ENCODE peak calls at places on chromosome 15, in ten cellular contexts. J is dorsolateral prefrontal cortex, D is cardiac muscle cell, M is H9, E is fibroblast of villous mesenchyme, V is AG09309, R is adrenal gland, A is vagina, Y is gastrocnemius medialis, L is HCT116. C is an unnamed sample.
A peak's percentile ranks its signal among the peaks of the same experiment; 100 is the strongest.

GRCh38 chr15:101370330-101371024 is 75.4 kb upstream of the SNRPA1 start:
- DNase-seq in J (no peak), D (no peak), M (no peak), E (no peak), V (no peak), R (no peak), A (peak; percentile 70), Y (no peak), L (no peak), C (no peak)

GRCh38 chr15:74402873-74403589 is 30.7 kb downstream of the SEMA7A start:
- DNase-seq in J (no peak), D (no peak), M (no peak), E (no peak), V (no peak), R (no peak), A (no peak), Y (no peak), L (no peak), C (no peak)

GRCh38 chr15:32867313-32867626 is 149.5 kb downstream of the GREM1 start:
- DNase-seq in J (no peak), D (peak; percentile 82), M (no peak), E (peak; percentile 73), V (peak; percentile 72), R (no peak), A (no peak), Y (no peak), L (peak; percentile 68), C (peak; percentile 93)

GRCh38 chr15:36409819-36410218 is 169.6 kb upstream of the CDIN1 start:
- DNase-seq in J (no peak), D (no peak), M (no peak), E (no peak), V (no peak), R (no peak), A (no peak), Y (no peak), L (no peak), C (no peak)

GRCh38 chr15:101240364-101240763 is 11.5 kb downstream of the CHSY1 start:
- DNase-seq in J (no peak), D (peak; percentile 92), M (no peak), E (peak; percentile 74), V (peak; percentile 48), R (no peak), A (no peak), Y (peak; percentile 19), L (no peak), C (peak; percentile 92)

GRCh38 chr15:48966595-48967301 is 3.0 kb upstream of the SHC4 start:
- DNase-seq in J (no peak), D (peak; percentile 46), M (no peak), E (peak; percentile 55), V (no peak), R (no peak), A (no peak), Y (no peak), L (no peak), C (peak; percentile 57)

GRCh38 chr15:65318870-65319356 is 14.4 kb downstream of the RNU5B-1 start:
- DNase-seq in J (peak; percentile 88), D (peak; percentile 86), M (peak; percentile 88), E (peak; percentile 78), V (no peak), R (peak; percentile 82), A (no peak), Y (peak; percentile 34), L (peak; percentile 66), C (peak; percentile 82)

GRCh38 chr15:77031376-77032050 is 36.6 kb downstream of the PSTPIP1 start:
- DNase-seq in J (peak; percentile 32), D (no peak), M (peak; percentile 28), E (no peak), V (no peak), R (peak; percentile 9), A (no peak), Y (no peak), L (no peak), C (no peak)

GRCh38 chr15:80662756-80663553 is 32.2 kb upstream of the ABHD17C start:
- DNase-seq in J (no peak), D (no peak), M (no peak), E (no peak), V (no peak), R (no peak), A (no peak), Y (no peak), L (no peak), C (no peak)

GRCh38 chr15:80659375-80659774 is 35.7 kb upstream of the ABHD17C start:
- DNase-seq in J (no peak), D (no peak), M (no peak), E (no peak), V (no peak), R (no peak), A (no peak), Y (no peak), L (no peak), C (no peak)

GRCh38 chr15:80665151-80665550 is 30.0 kb upstream of the ABHD17C start:
- DNase-seq in J (no peak), D (no peak), M (no peak), E (no peak), V (no peak), R (no peak), A (peak; percentile 22), Y (no peak), L (no peak), C (no peak)

GRCh38 chr15:80662129-80662528 is 33.0 kb upstream of the ABHD17C start:
- DNase-seq in J (no peak), D (no peak), M (no peak), E (no peak), V (no peak), R (no peak), A (no peak), Y (no peak), L (no peak), C (no peak)

GRCh38 chr15:80660114-80660513 is 35.0 kb upstream of the ABHD17C start:
- DNase-seq in J (no peak), D (peak; percentile 65), M (peak; percentile 51), E (peak; percentile 39), V (no peak), R (no peak), A (no peak), Y (no peak), L (no peak), C (peak; percentile 49)
- TF ChIP-seq CTCF in J (peak; percentile 29), D (peak; percentile 67), M (peak; percentile 68), E (peak; percentile 59), V (peak; percentile 74), R (peak; percentile 39), A (no peak), Y (no peak), L (peak; percentile 32), C (peak; percentile 44)

GRCh38 chr15:91954211-91954804 is 100.8 kb downstream of the SLCO3A1 start:
- DNase-seq in J (no peak), D (no peak), M (no peak), E (no peak), V (no peak), R (no peak), A (no peak), Y (no peak), L (no peak), C (no peak)
- TF ChIP-seq CTCF in J (no peak), D (no peak), M (no peak), E (no peak), V (no peak), R (no peak), A (no peak), Y (no peak), L (no peak), C (no peak)

DNA sequence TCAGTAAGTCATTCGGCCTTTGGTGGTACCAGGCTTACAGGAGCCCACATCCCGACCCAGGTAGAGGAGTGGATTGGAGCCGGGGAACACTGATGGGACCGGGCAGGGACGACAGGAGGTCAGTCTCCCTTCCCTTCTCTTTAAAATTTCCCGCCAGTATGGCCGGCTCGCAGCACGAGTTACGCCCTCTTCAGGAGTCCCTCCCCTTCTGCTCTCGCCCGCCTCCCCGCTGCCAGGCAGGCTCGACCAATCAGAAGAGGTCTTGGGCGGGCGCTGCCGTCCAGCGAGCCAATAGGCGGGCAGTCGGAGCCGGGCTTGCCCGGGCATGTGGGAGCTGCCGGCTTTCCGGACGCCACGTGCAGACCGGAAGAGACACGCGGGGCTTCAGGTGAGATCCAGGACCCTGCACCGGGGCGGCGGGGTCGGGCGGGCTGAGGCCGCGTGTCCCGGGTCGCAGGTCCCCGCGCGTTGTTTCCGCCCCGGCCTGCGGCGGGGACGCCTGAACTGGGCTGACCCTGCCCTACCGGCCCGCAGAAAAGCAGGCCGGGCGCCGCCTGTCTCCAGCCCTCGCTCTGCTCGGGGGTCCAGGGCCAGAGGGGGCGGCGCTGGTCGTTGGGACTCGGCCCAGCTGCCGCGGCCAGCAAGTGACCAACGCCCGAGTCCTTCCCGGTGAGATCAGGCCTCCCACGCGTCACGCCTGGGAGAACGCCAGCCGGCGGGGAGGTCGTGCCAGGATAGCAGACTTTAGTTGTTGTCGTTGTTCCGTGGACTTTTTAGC is at the start of gene AEN:
- DNase-seq in J (peak; percentile 96), D (peak; percentile 98), M (peak; percentile 98), E (peak; percentile 96), V (peak; percentile 85), R (peak; percentile 97), A (no peak), Y (peak; percentile 94), L (peak; percentile 88), C (peak; percentile 98)
- TF ChIP-seq CTCF in J (peak; percentile 56), D (no peak), M (no peak), E (no peak), V (no peak), R (no peak), A (no peak), Y (no peak), L (no peak), C (no peak)

GRCh38 chr15:41659855-41660234 is 360 bp upstream of the MGA start:
- DNase-seq in J (no peak), D (no peak), M (no peak), E (peak; percentile 62), V (no peak), R (no peak), A (no peak), Y (no peak), L (no peak), C (no peak)

GRCh38 chr15:41661529-41662225 is 1.5 kb downstream of the MGA start:
- DNase-seq in J (peak; percentile 86), D (peak; percentile 83), M (peak; percentile 95), E (peak; percentile 90), V (no peak), R (peak; percentile 92), A (peak; percentile 96), Y (peak; percentile 71), L (no peak), C (peak; percentile 75)

GRCh38 chr15:41660235-41661077 is at the start of gene MGA:
- DNase-seq in J (peak; percentile 82), D (peak; percentile 97), M (peak; percentile 95), E (peak; percentile 95), V (peak; percentile 62), R (peak; percentile 92), A (no peak), Y (peak; percentile 73), L (peak; percentile 89), C (peak; percentile 95)

GRCh38 chr15:41659190-41659589 is 1.0 kb upstream of the MGA start:
- DNase-seq in J (no peak), D (no peak), M (no peak), E (no peak), V (no peak), R (no peak), A (no peak), Y (no peak), L (no peak), C (no peak)

GRCh38 chr15:41661078-41661528 is 898 bp downstream of the MGA start:
- DNase-seq in J (no peak), D (no peak), M (no peak), E (no peak), V (no peak), R (no peak), A (no peak), Y (no peak), L (no peak), C (no peak)
- TF ChIP-seq CTCF in J (no peak), D (no peak), M (no peak), E (no peak), V (no peak), R (no peak), A (no peak), Y (no peak), L (no peak), C (no peak)

GRCh38 chr15:62907275-62907674 is 135.3 kb upstream of the TPM1 start:
- DNase-seq in J (no peak), D (no peak), M (no peak), E (no peak), V (no peak), R (no peak), A (no peak), Y (no peak), L (no peak), C (no peak)
- TF ChIP-seq CTCF in J (no peak), D (no peak), M (no peak), E (no peak), V (no peak), R (no peak), A (no peak), Y (no peak), L (no peak), C (no peak)